ENCODE peak calls at places on chromosomes 7 and 10, in nine cellular contexts. One of them, this sample, is unnamed.

GRCh38 chr7:49244543-49244942 is 320.2 kb downstream of the CDC14C start:
- DNase-seq in AG04450: no peak
- DNase-seq in posterior cingulate gyrus: no peak
- DNase-seq in kidney: no peak
- DNase-seq in NCI-H1092: no peak
- DNase-seq in stimulated activated naive B cell treated with anti-CD40 and anti-IgM and Interleukin-4, amounts not matched to agents 10 μg/mL and 1 μg/mL and 100 μg/mL, for 72 hours: no peak
- DNase-seq in T-helper 9 cell: no peak
- DNase-seq in activated naive CD8-positive, alpha-beta T cell treated with anti-CD3 and anti-CD28 coated beads for 36 hours: no peak
- DNase-seq in SHP77: no peak
- DNase-seq in this sample: no peak

GRCh38 chr7:153388611-153389010 is 629.1 kb downstream of the ACTR3B start:
- DNase-seq in AG04450: no peak
- DNase-seq in posterior cingulate gyrus: no peak
- DNase-seq in kidney: no peak
- DNase-seq in NCI-H1092: no peak
- DNase-seq in stimulated activated naive B cell treated with anti-CD40 and anti-IgM and Interleukin-4, amounts not matched to agents 10 μg/mL and 1 μg/mL and 100 μg/mL, for 72 hours: no peak
- DNase-seq in T-helper 9 cell: no peak
- DNase-seq in activated naive CD8-positive, alpha-beta T cell treated with anti-CD3 and anti-CD28 coated beads for 36 hours: no peak
- DNase-seq in SHP77: no peak
- DNase-seq in this sample: no peak

GRCh38 chr10:104067525-104067924 is 18.2 kb downstream of the COL17A1 start:
- DNase-seq in AG04450: no peak
- DNase-seq in posterior cingulate gyrus: no peak
- DNase-seq in kidney: no peak
- DNase-seq in NCI-H1092: no peak
- DNase-seq in stimulated activated naive B cell treated with anti-CD40 and anti-IgM and Interleukin-4, amounts not matched to agents 10 μg/mL and 1 μg/mL and 100 μg/mL, for 72 hours: no peak
- DNase-seq in T-helper 9 cell: no peak
- DNase-seq in activated naive CD8-positive, alpha-beta T cell treated with anti-CD3 and anti-CD28 coated beads for 36 hours: no peak
- DNase-seq in SHP77: no peak
- DNase-seq in this sample: no peak

GRCh38 chr7:141676618-141677017 is 25.3 kb downstream of the DENND11 start:
- DNase-seq in AG04450: no peak
- DNase-seq in posterior cingulate gyrus: no peak
- DNase-seq in kidney: no peak
- DNase-seq in NCI-H1092: no peak
- DNase-seq in stimulated activated naive B cell treated with anti-CD40 and anti-IgM and Interleukin-4, amounts not matched to agents 10 μg/mL and 1 μg/mL and 100 μg/mL, for 72 hours: no peak
- DNase-seq in T-helper 9 cell: no peak
- DNase-seq in activated naive CD8-positive, alpha-beta T cell treated with anti-CD3 and anti-CD28 coated beads for 36 hours: no peak
- DNase-seq in SHP77: no peak
- DNase-seq in this sample: no peak

GRCh38 chr7:118862733-118863132 is 638.2 kb downstream of the ANKRD7 start:
- DNase-seq in AG04450: no peak
- DNase-seq in posterior cingulate gyrus: no peak
- DNase-seq in kidney: no peak
- DNase-seq in NCI-H1092: no peak
- DNase-seq in stimulated activated naive B cell treated with anti-CD40 and anti-IgM and Interleukin-4, amounts not matched to agents 10 μg/mL and 1 μg/mL and 100 μg/mL, for 72 hours: no peak
- DNase-seq in T-helper 9 cell: no peak
- DNase-seq in activated naive CD8-positive, alpha-beta T cell treated with anti-CD3 and anti-CD28 coated beads for 36 hours: no peak
- DNase-seq in SHP77: no peak
- DNase-seq in this sample: no peak

GRCh38 chr10:17066000-17066399 is 63.6 kb downstream of the CUBN start:
- DNase-seq in AG04450: no peak
- DNase-seq in posterior cingulate gyrus: no peak
- DNase-seq in kidney: no peak
- DNase-seq in NCI-H1092: no peak
- DNase-seq in stimulated activated naive B cell treated with anti-CD40 and anti-IgM and Interleukin-4, amounts not matched to agents 10 μg/mL and 1 μg/mL and 100 μg/mL, for 72 hours: no peak
- DNase-seq in T-helper 9 cell: no peak
- DNase-seq in activated naive CD8-positive, alpha-beta T cell treated with anti-CD3 and anti-CD28 coated beads for 36 hours: no peak
- DNase-seq in SHP77: no peak
- DNase-seq in this sample: no peak

GRCh38 chr7:141664450-141664849 is 37.5 kb downstream of the DENND11 start:
- DNase-seq in AG04450: no peak
- DNase-seq in posterior cingulate gyrus: no peak
- DNase-seq in kidney: no peak
- DNase-seq in NCI-H1092: no peak
- DNase-seq in stimulated activated naive B cell treated with anti-CD40 and anti-IgM and Interleukin-4, amounts not matched to agents 10 μg/mL and 1 μg/mL and 100 μg/mL, for 72 hours: no peak
- DNase-seq in T-helper 9 cell: no peak
- DNase-seq in activated naive CD8-positive, alpha-beta T cell treated with anti-CD3 and anti-CD28 coated beads for 36 hours: no peak
- DNase-seq in SHP77: no peak
- DNase-seq in this sample: no peak

GRCh38 chr7:74206589-74207120 is 3.2 kb upstream of the LAT2 start:
- DNase-seq in AG04450: peak; percentile 21
- DNase-seq in posterior cingulate gyrus: peak; percentile 94
- DNase-seq in kidney: peak; percentile 94
- DNase-seq in NCI-H1092: peak; percentile 59
- DNase-seq in stimulated activated naive B cell treated with anti-CD40 and anti-IgM and Interleukin-4, amounts not matched to agents 10 μg/mL and 1 μg/mL and 100 μg/mL, for 72 hours: peak; percentile 74
- DNase-seq in T-helper 9 cell: peak; percentile 82
- DNase-seq in activated naive CD8-positive, alpha-beta T cell treated with anti-CD3 and anti-CD28 coated beads for 36 hours: peak; percentile 73
- DNase-seq in SHP77: peak; percentile 56
- DNase-seq in this sample: peak; percentile 44

GRCh38 chr7:101386558-101387199 is 24.0 kb downstream of the COL26A1 start:
- DNase-seq in AG04450: no peak
- DNase-seq in posterior cingulate gyrus: peak; percentile 83
- DNase-seq in kidney: no peak
- DNase-seq in NCI-H1092: no peak
- DNase-seq in stimulated activated naive B cell treated with anti-CD40 and anti-IgM and Interleukin-4, amounts not matched to agents 10 μg/mL and 1 μg/mL and 100 μg/mL, for 72 hours: no peak
- DNase-seq in T-helper 9 cell: no peak
- DNase-seq in activated naive CD8-positive, alpha-beta T cell treated with anti-CD3 and anti-CD28 coated beads for 36 hours: no peak
- DNase-seq in SHP77: peak; percentile 84
- DNase-seq in this sample: no peak

GRCh38 chr7:1611708-1612241 is 41.9 kb upstream of the PSMG3 start:
- DNase-seq in AG04450: peak; percentile 10
- DNase-seq in posterior cingulate gyrus: peak; percentile 83
- DNase-seq in kidney: no peak
- DNase-seq in NCI-H1092: no peak
- DNase-seq in stimulated activated naive B cell treated with anti-CD40 and anti-IgM and Interleukin-4, amounts not matched to agents 10 μg/mL and 1 μg/mL and 100 μg/mL, for 72 hours: no peak
- DNase-seq in T-helper 9 cell: no peak
- DNase-seq in activated naive CD8-positive, alpha-beta T cell treated with anti-CD3 and anti-CD28 coated beads for 36 hours: no peak
- DNase-seq in SHP77: no peak
- DNase-seq in this sample: no peak

This sample was measured in NCI-H2029 treated with DMSO at 0.1 percent for 48 hours.